ENCODE peak calls at places on chromosomes 5 and 9, in ten cellular contexts. K, B, F, C, J, Y, S, D, G and T are unnamed samples. For H3K4me1, the result is how much of the 10 kb centered on the place peaks cover.

GRCh38 chr5:66207800-66208561 is 63.9 kb downstream of the SREK1 start:
- DNase-seq in K (no peak), B (no peak), S (no peak), J (no peak), C (no peak), G (no peak), Y (peak), F (no peak), D (no peak), T (no peak)

GRCh38 chr5:150411245-150411979 is 1.3 kb downstream of the CD74 start:
- DNase-seq in C (no peak), J (peak), K (no peak), B (no peak), Y (no peak), S (no peak), G (no peak), D (peak), F (peak), T (peak)

GRCh38 chr5:165334186-165334585 is 1828.8 kb downstream of the MAT2B start:
- DNase-seq in G (no peak), S (no peak), Y (no peak), F (no peak), D (no peak), C (no peak), J (no peak), B (no peak), K (no peak), T (no peak)

GRCh38 chr5:106121972-106122605 is 1548.6 kb downstream of the EFNA5 start:
- DNase-seq in Y (no peak), F (peak), C (no peak), G (peak), K (peak), D (no peak), S (no peak), J (peak), B (peak), T (no peak)

GRCh38 chr5:174644918-174645317 is 79.5 kb upstream of the MSX2 start:
- DNase-seq in K (no peak), F (no peak), G (no peak), Y (no peak), S (no peak), C (no peak), J (no peak), B (no peak), D (no peak), T (no peak)

GRCh38 chr5:147576646-147577535 is 67.0 kb upstream of the DPYSL3 start:
- DNase-seq in Y (peak), C (peak), F (peak), D (peak), J (peak), B (peak), K (peak), G (peak), S (no peak), T (no peak)

GRCh38 chr9:89427621-89428221 is 70.2 kb downstream of the SEMA4D start:
- DNase-seq in K (no peak), J (no peak), D (no peak), G (no peak), C (no peak), S (no peak), Y (no peak), F (no peak), B (no peak), T (no peak)

GRCh38 chr5:7828269-7828668 is 22.7 kb downstream of the CFAP90 start:
- DNase-seq in S (no peak), C (no peak), F (peak), G (no peak), Y (no peak), J (peak), B (no peak), K (no peak), D (no peak), T (no peak)

GRCh38 chr9:105114956-105115728 is 129.3 kb upstream of the SLC44A1 start:
- DNase-seq in D (peak), J (peak), Y (peak), S (peak), B (no peak), G (no peak), F (peak), K (no peak), C (no peak), T (peak)

GRCh38 chr9:76531231-76531775 is 72.3 kb downstream of the GCNT1 start:
- DNase-seq in D (no peak), B (no peak), G (no peak), Y (no peak), S (no peak), F (no peak), J (no peak), K (no peak), C (no peak), T (no peak)

GRCh38 chr9:100589582-100589981 is 11.7 kb downstream of the CAVIN4 start:
- DNase-seq in C (no peak), F (no peak), G (no peak), J (no peak), B (no peak), K (no peak), S (no peak), Y (no peak), D (no peak), T (no peak)

GRCh38 chr5:132387649-132388117 is 18.2 kb downstream of the SLC22A5 start:
- DNase-seq in K (peak), D (peak), S (no peak), Y (peak), J (peak), C (peak), B (peak), F (peak), G (peak), T (no peak)

GRCh38 chr5:174082286-174082685 is 36.8 kb downstream of the NSG2 start:
- DNase-seq in K (no peak), S (no peak), B (no peak), Y (no peak), F (no peak), C (no peak), D (no peak), G (no peak), J (no peak), T (no peak)

GRCh38 chr9:131578778-131579504 is 33.6 kb downstream of the PRRT1B start:
- DNase-seq in J (peak), K (no peak), Y (peak), B (peak), D (no peak), S (peak), G (no peak), F (no peak), C (peak), T (no peak)

GRCh38 chr5:157917909-157918809 is 59.2 kb upstream of the CLINT1 start:
- DNase-seq in Y (peak), B (peak), G (peak), F (peak), C (peak), K (peak), S (no peak), J (peak), D (peak), T (peak)

GRCh38 chr5:133758641-133759040 is 146.3 kb upstream of the FSTL4 start:
- DNase-seq in J (no peak), B (no peak), K (no peak), Y (no peak), F (no peak), D (no peak), S (no peak), C (no peak), G (no peak), T (no peak)

GRCh38 chr5:59218424-59219045 is 635.7 kb downstream of the RAB3C start:
- DNase-seq in G (no peak), Y (no peak), K (no peak), D (no peak), F (no peak), C (no peak), S (no peak), J (no peak), B (peak), T (no peak)

GRCh38 chr5:89584339-89584956 is 701.5 kb upstream of the MEF2C start:
- DNase-seq in B (no peak), Y (no peak), C (no peak), F (no peak), G (no peak), D (no peak), K (no peak), S (no peak), J (no peak), T (no peak)

GRCh38 chr9:33331411-33331891 is 41.1 kb downstream of the NFX1 start:
- DNase-seq in J (no peak), D (no peak), B (peak), F (no peak), S (no peak), G (peak), K (no peak), C (no peak), Y (no peak), T (no peak)

GRCh38 chr9:135937521-135938489 is 23.4 kb downstream of the UBAC1 start:
- DNase-seq in J (no peak), D (no peak), B (no peak), C (no peak), K (no peak), Y (no peak), G (no peak), S (no peak), F (no peak), T (no peak)

GRCh38 chr9:12290166-12290869 is 402.9 kb upstream of the TYRP1 start:
- DNase-seq in D (no peak), K (no peak), Y (no peak), F (no peak), S (no peak), C (no peak), B (no peak), J (no peak), G (no peak), T (no peak)

GRCh38 chr5:502325-503079 is 21.7 kb downstream of the SLC9A3 start:
- DNase-seq in G (no peak), C (no peak), J (no peak), S (no peak), F (no peak), K (no peak), Y (no peak), B (no peak), D (no peak), T (no peak)

GRCh38 chr9:74334308-74334707 is 162.8 kb upstream of the RORB start:
- DNase-seq in F (no peak), Y (no peak), S (no peak), C (no peak), D (no peak), J (no peak), K (no peak), B (no peak), G (no peak), T (no peak)

GRCh38 chr9:74330487-74331214 is 166.5 kb upstream of the RORB start:
- DNase-seq in B (peak), D (no peak), S (no peak), C (no peak), G (no peak), F (no peak), J (no peak), Y (no peak), K (no peak), T (no peak)

GRCh38 chr9:74333633-74334032 is 163.5 kb upstream of the RORB start:
- DNase-seq in S (no peak), K (no peak), G (no peak), F (no peak), D (no peak), Y (no peak), J (no peak), C (no peak), B (no peak), T (no peak)

GRCh38 chr9:74336161-74336560 is 161.0 kb upstream of the RORB start:
- DNase-seq in K (no peak), F (no peak), Y (no peak), B (no peak), C (no peak), J (no peak), G (no peak), S (no peak), D (no peak), T (no peak)

GRCh38 chr9:74331607-74332006 is 165.5 kb upstream of the RORB start:
- DNase-seq in D (no peak), B (no peak), G (no peak), Y (no peak), J (no peak), S (no peak), F (no peak), C (no peak), K (no peak), T (no peak)
- H3K4me1 ChIP-seq in D (under half), B (under half), G (under half), Y (under half), J (under half), S (under half), F (under half), C (under half), K (under half), T (under half)

GRCh38 chr5:14036514-14036913 is 92.0 kb upstream of the DNAH5 start:
- DNase-seq in B (no peak), S (no peak), D (no peak), J (no peak), C (no peak), F (no peak), Y (no peak), G (no peak), K (peak), T (no peak)
- TF ChIP-seq EP300 in B (no peak), S (no peak), D (no peak), J (no peak), C (no peak), F (no peak), Y (no peak), G (no peak), K (no peak), T (no peak)

DNA sequence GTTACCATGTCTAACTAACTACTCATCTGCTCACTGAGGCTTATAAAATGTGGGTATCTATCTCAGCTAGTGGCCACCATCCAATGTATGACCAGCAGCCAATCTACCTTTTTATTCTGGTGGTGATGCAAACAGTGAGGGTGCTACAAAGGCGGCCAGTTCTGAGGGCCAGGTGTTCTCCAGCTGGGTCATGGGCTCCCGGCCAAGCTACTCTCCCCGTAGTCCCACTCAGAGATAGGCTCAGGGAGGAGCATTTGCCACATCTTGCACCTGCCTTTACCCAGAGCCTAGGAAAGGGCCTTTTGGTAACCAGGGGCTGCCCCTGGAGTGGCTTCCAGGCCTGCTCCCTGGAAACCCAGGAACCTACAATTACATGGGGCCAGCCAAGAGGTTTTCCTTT is 59.0 kb downstream of the PFDN1 start:
- DNase-seq in F (peak), K (no peak), B (no peak), D (no peak), C (no peak), Y (peak), G (no peak), J (no peak), S (no peak), T (no peak)
- H3K27ac ChIP-seq in F (peak), K (no peak), B (no peak), D (no peak), C (no peak), Y (peak), G (no peak), J (no peak), S (no peak), T (no peak)

GRCh38 chr9:134373953-134374300 is 47.7 kb downstream of the RXRA start:
- DNase-seq in Y (no peak), S (no peak), K (no peak), C (no peak), J (no peak), D (no peak), F (no peak), G (no peak), B (no peak), T (no peak)
- H3K4me1 ChIP-seq in Y (half or more), S (under half), K (half or more), C (half or more), J (half or more), D (half or more), F (half or more), G (half or more), B (under half), T (half or more)

GRCh38 chr9:109816490-109816889 is 36.5 kb downstream of the PALM2AKAP2 start:
- DNase-seq in C (no peak), G (no peak), B (no peak), S (no peak), Y (no peak), J (no peak), F (no peak), K (peak), D (peak), T (no peak)

GRCh38 chr9:109813829-109814228 is 33.8 kb downstream of the PALM2AKAP2 start:
- DNase-seq in J (no peak), S (no peak), G (no peak), B (no peak), Y (no peak), C (no peak), F (no peak), D (no peak), K (no peak), T (no peak)

GRCh38 chr9:109817846-109818472 is 38.0 kb downstream of the PALM2AKAP2 start:
- DNase-seq in F (peak), S (peak), C (peak), B (peak), D (peak), K (peak), J (peak), G (peak), Y (peak), T (no peak)

GRCh38 chr9:109815366-109815947 is 35.5 kb downstream of the PALM2AKAP2 start:
- DNase-seq in B (no peak), Y (no peak), F (no peak), S (no peak), G (no peak), D (no peak), J (no peak), C (no peak), K (no peak), T (no peak)

DNA sequence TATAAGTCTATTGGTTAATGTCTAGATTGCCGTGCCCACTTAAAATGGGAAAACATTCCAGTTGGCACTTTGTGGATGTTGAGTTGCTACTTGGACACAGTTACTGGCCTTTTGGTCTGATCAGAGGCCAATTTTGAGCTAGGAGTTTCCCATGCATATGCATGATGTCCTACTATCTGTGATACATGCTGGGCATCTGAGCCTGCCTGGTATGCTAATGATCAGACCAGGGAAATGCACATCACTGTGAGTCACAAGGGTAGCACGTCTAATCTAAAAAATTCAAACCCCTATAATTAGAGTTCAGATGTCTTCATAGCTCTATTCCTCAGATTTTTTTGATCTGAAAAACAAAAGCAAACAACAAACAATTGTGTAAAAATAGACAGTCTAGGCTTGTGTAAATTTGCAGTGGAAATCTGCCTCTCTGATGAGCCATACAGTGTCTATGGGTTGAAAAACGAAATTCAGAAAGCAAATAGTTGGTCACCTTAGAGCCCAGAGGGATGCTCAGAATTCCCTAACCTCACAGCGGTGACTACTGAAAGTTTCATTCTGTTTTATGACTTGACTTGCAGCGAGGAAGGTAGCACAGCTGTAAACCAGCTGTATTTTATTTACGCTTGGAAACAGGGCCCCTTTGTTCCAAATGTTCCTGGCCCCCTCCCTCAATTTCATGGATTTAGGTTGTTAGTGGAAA is 37.3 kb downstream of the PALM2AKAP2 start:
- DNase-seq in B (no peak), J (no peak), S (no peak), D (no peak), K (no peak), G (no peak), C (no peak), Y (no peak), F (no peak), T (no peak)
- TF ChIP-seq EP300 in B (no peak), J (no peak), S (no peak), D (no peak), K (no peak), G (no peak), C (no peak), Y (no peak), F (no peak), T (no peak)

GRCh38 chr5:139075066-139076050 is 122.8 kb downstream of the SIL1 start:
- DNase-seq in S (no peak), D (no peak), Y (no peak), K (no peak), F (no peak), J (no peak), B (no peak), C (no peak), G (no peak), T (no peak)
- H3K27ac ChIP-seq in S (no peak), D (no peak), Y (no peak), K (no peak), F (no peak), J (no peak), B (no peak), C (no peak), G (no peak), T (no peak)

GRCh38 chr5:115541586-115541985 is 3.0 kb downstream of the FEM1C start:
- DNase-seq in Y (no peak), D (no peak), J (no peak), C (no peak), G (no peak), B (no peak), F (no peak), K (no peak), S (no peak), T (no peak)
- H3K4me1 ChIP-seq in Y (half or more), D (half or more), J (half or more), C (under half), G (under half), B (under half), F (under half), K (under half), S (under half), T (half or more)

GRCh38 chr9:8362250-8362649 is 562.7 kb upstream of the DMAC1 start:
- DNase-seq in C (no peak), D (no peak), S (no peak), F (no peak), K (no peak), G (no peak), Y (no peak), B (no peak), J (no peak), T (no peak)
- TF ChIP-seq EP300 in C (no peak), D (no peak), S (no peak), F (no peak), K (no peak), G (no peak), Y (no peak), B (no peak), J (no peak), T (no peak)

GRCh38 chr5:98935206-98935605 is 6.4 kb upstream of the CHD1 start:
- DNase-seq in Y (no peak), J (no peak), F (no peak), S (no peak), C (no peak), G (no peak), D (no peak), B (no peak), K (no peak), T (no peak)

GRCh38 chr5:98936948-98937715 is 8.3 kb upstream of the CHD1 start:
- DNase-seq in G (no peak), K (no peak), B (no peak), F (no peak), Y (no peak), C (no peak), D (no peak), S (no peak), J (no peak), T (no peak)

GRCh38 chr5:98930972-98931762 is 2.4 kb upstream of the CHD1 start:
- DNase-seq in B (no peak), S (no peak), D (no peak), G (no peak), K (no peak), J (no peak), C (no peak), F (no peak), Y (no peak), T (no peak)

GRCh38 chr5:98933446-98934072 is 4.8 kb upstream of the CHD1 start:
- DNase-seq in F (no peak), B (no peak), G (no peak), C (no peak), J (no peak), D (no peak), K (no peak), Y (no peak), S (peak), T (no peak)

DNA sequence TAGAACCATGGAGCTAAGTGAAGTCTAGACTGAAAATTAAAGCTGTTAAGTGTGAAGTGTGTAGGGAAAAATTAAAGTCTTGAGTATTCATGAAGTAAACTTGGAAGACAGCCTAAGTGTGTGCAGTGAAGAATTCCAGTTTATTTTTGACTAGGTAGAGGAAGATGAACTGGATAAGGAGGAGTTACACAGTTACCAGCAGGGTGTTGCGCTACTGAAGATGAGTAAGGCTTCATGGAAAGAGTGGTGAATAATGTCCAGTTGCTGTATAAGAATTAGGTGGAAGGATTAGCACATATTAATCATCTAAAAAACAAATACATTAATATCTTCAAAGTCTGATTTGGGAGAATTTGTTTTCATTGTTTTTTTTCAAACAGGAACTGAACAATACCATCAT is 5.8 kb upstream of the CHD1 start:
- DNase-seq in C (no peak), F (no peak), B (no peak), S (no peak), J (no peak), D (no peak), G (peak), Y (no peak), K (no peak), T (no peak)
- H3K27ac ChIP-seq in C (no peak), F (peak), B (no peak), S (no peak), J (peak), D (no peak), G (no peak), Y (peak), K (no peak), T (no peak)